ENCODE peak calls at places on chromosomes 2 and 18, in eight cellular contexts. Y is HCT116, I is K562, H is SK-N-SH, R is HepG2, L is H1, M is GM12878, Q is endothelial cell of umbilical vein. K is an unnamed sample.

GRCh38 chr2:218260742-218261423 is at the start of gene GPBAR1:
- DNase-seq in M (no peak), R (peak), L (no peak), Q (no peak), I (no peak), Y (no peak), H (no peak), K (no peak)

GRCh38 chr2:10303634-10304378 is 1.1 kb downstream of the HPCAL1 start:
- DNase-seq in L (no peak), R (peak), Y (no peak), M (no peak), I (peak), H (peak), Q (peak), K (no peak)

GRCh38 chr2:1366546-1367134 is 46.6 kb upstream of the TPO start:
- DNase-seq in I (no peak), R (no peak), Q (no peak), M (no peak), H (peak), Y (no peak), L (no peak), K (peak)

GRCh38 chr2:114127372-114127771 is 237.5 kb downstream of the ACTR3 start:
- DNase-seq in H (no peak), M (no peak), I (no peak), Q (no peak), L (no peak), Y (no peak), R (no peak), K (no peak)

GRCh38 chr18:35861367-35862114 is 110.9 kb upstream of the RMP24 start:
- DNase-seq in R (no peak), M (peak), L (no peak), Q (no peak), I (no peak), Y (no peak), H (no peak), K (no peak)

GRCh38 chr2:239546541-239546940 is 145.7 kb upstream of the HDAC4 start:
- DNase-seq in R (no peak), Y (no peak), H (no peak), L (no peak), M (no peak), Q (no peak), I (no peak), K (no peak)

GRCh38 chr2:234955091-234955511 is 3.3 kb downstream of the SH3BP4 start:
- DNase-seq in M (no peak), L (no peak), Q (no peak), Y (no peak), I (no peak), R (no peak), H (no peak), K (no peak)

GRCh38 chr2:74051504-74051903 is 66.8 kb downstream of the TET3 start:
- DNase-seq in M (no peak), Q (no peak), H (no peak), Y (no peak), L (no peak), R (no peak), I (no peak), K (no peak)

GRCh38 chr2:31302940-31303563 is 69.1 kb downstream of the EHD3 start:
- DNase-seq in Q (no peak), R (no peak), I (no peak), M (no peak), L (no peak), H (peak), Y (no peak), K (no peak)

GRCh38 chr2:133241231-133241575 is 327.1 kb downstream of the NCKAP5 start:
- DNase-seq in R (no peak), H (no peak), Q (no peak), Y (no peak), M (no peak), L (no peak), I (no peak), K (no peak)

GRCh38 chr2:120575966-120576365 is 159.7 kb upstream of the GLI2 start:
- DNase-seq in I (no peak), Y (no peak), H (no peak), R (no peak), Q (no peak), L (no peak), M (no peak), K (no peak)

GRCh38 chr18:45084207-45084606 is 403.5 kb downstream of the SETBP1 start:
- DNase-seq in I (no peak), H (no peak), Y (no peak), M (no peak), L (no peak), Q (no peak), R (no peak), K (no peak)

GRCh38 chr2:174004900-174005605 is 39.9 kb upstream of the SP3 start:
- DNase-seq in H (no peak), L (no peak), I (no peak), R (no peak), Y (no peak), Q (no peak), M (no peak), K (no peak)

GRCh38 chr2:69067866-69068265 is 54.9 kb downstream of the ANTXR1 start:
- DNase-seq in Q (no peak), I (no peak), L (no peak), H (no peak), R (no peak), Y (no peak), M (no peak), K (no peak)

GRCh38 chr18:67199993-67200617 is 316.4 kb downstream of the DSEL start:
- DNase-seq in R (peak), H (peak), M (peak), Q (peak), L (no peak), I (no peak), Y (peak), K (peak)

GRCh38 chr2:158753561-158754302 is 41.4 kb upstream of the DAPL1 start:
- DNase-seq in L (peak), R (peak), I (peak), Y (peak), H (peak), M (no peak), Q (peak), K (peak)

GRCh38 chr2:167114018-167114417 is 225.7 kb downstream of the XIRP2 start:
- DNase-seq in I (no peak), Y (no peak), L (no peak), R (no peak), H (no peak), Q (no peak), M (no peak), K (no peak)

GRCh38 chr2:200382883-200383282 is 76.4 kb downstream of the SPATS2L start:
- DNase-seq in M (no peak), H (no peak), Y (no peak), I (no peak), R (no peak), Q (no peak), L (no peak), K (no peak)

GRCh38 chr2:176174850-176175728 is 13.4 kb upstream of the HOXD1 start:
- DNase-seq in L (no peak), R (no peak), Y (no peak), M (no peak), Q (no peak), I (peak), H (no peak), K (peak)

GRCh38 chr2:240278661-240279060 is 138.2 kb upstream of the OTOS start:
- DNase-seq in Y (no peak), Q (no peak), I (no peak), M (no peak), R (no peak), H (no peak), L (no peak), K (no peak)

GRCh38 chr2:215912299-215912842 is 101.0 kb downstream of the MREG start:
- DNase-seq in H (no peak), Y (no peak), Q (no peak), M (no peak), R (no peak), I (no peak), L (no peak), K (no peak)

GRCh38 chr18:58226476-58226875 is 182.4 kb downstream of the NEDD4L start:
- DNase-seq in Y (no peak), I (no peak), Q (no peak), M (no peak), H (no peak), R (no peak), L (no peak), K (no peak)

GRCh38 chr2:97752342-97753334 is 39.3 kb downstream of the ZAP70 start:
- DNase-seq in Y (no peak), M (no peak), R (no peak), H (no peak), Q (no peak), L (no peak), I (no peak), K (no peak)

GRCh38 chr2:74252036-74252435 is 53.6 kb downstream of the MTHFD2 start:
- DNase-seq in H (no peak), Q (no peak), L (no peak), Y (no peak), I (no peak), M (no peak), R (no peak), K (no peak)

GRCh38 chr2:185291035-185291647 is 447.5 kb upstream of the FSIP2 start:
- DNase-seq in Y (peak), R (peak), Q (peak), M (no peak), I (no peak), H (no peak), L (peak), K (peak)

GRCh38 chr2:176999331-176999730 is 213.3 kb upstream of the HNRNPA3 start:
- DNase-seq in R (no peak), Q (no peak), I (no peak), H (no peak), Y (no peak), M (peak), L (no peak), K (peak)

GRCh38 chr2:229586746-229587705 is 127.3 kb downstream of the DNER start:
- DNase-seq in L (peak), M (no peak), R (peak), Q (peak), H (peak), I (peak), Y (peak), K (peak)

GRCh38 chr2:238103465-238104070 is 3.4 kb downstream of the ESPNL start:
- DNase-seq in R (no peak), H (no peak), L (no peak), I (no peak), Y (no peak), Q (no peak), M (no peak), K (no peak)

GRCh38 chr2:241965931-241966412 is 96.4 kb downstream of the RTP5 start:
- DNase-seq in H (no peak), Y (peak), M (peak), Q (peak), L (no peak), R (peak), I (peak), K (peak)

GRCh38 chr2:8623958-8624591 is 57.8 kb upstream of the ID2 start:
- DNase-seq in Q (no peak), I (no peak), Y (no peak), M (no peak), H (peak), R (no peak), L (no peak), K (no peak)

GRCh38 chr2:173280853-173281252 is 73.8 kb upstream of the CDCA7 start:
- DNase-seq in H (no peak), Q (no peak), Y (no peak), I (no peak), R (no peak), M (no peak), L (no peak), K (no peak)

GRCh38 chr18:30522288-30522929 is 520.1 kb downstream of the DSC3 start:
- DNase-seq in I (no peak), H (no peak), Y (no peak), M (no peak), Q (no peak), R (no peak), L (peak), K (no peak)

GRCh38 chr2:238082858-238083257 is 17.3 kb upstream of the ESPNL start:
- DNase-seq in L (no peak), R (no peak), H (no peak), I (no peak), M (no peak), Q (no peak), Y (no peak), K (no peak)

GRCh38 chr2:12642332-12642731 is 74.4 kb upstream of the TRIB2 start:
- DNase-seq in R (no peak), Q (no peak), M (no peak), I (no peak), L (no peak), Y (no peak), H (peak), K (no peak)
- H3K27ac ChIP-seq in R (no peak), Q (no peak), M (no peak), I (no peak), L (no peak), Y (no peak), H (no peak), K (no peak)

GRCh38 chr2:28635251-28635650 is 116.4 kb upstream of the PPP1CB start:
- DNase-seq in M (no peak), L (no peak), H (no peak), Q (peak), I (no peak), R (no peak), Y (no peak), K (no peak)
- H3K9ac ChIP-seq in M (no peak), L (no peak), H (no peak), Q (no peak), I (no peak), R (no peak), Y (no peak), K (no peak)

DNA sequence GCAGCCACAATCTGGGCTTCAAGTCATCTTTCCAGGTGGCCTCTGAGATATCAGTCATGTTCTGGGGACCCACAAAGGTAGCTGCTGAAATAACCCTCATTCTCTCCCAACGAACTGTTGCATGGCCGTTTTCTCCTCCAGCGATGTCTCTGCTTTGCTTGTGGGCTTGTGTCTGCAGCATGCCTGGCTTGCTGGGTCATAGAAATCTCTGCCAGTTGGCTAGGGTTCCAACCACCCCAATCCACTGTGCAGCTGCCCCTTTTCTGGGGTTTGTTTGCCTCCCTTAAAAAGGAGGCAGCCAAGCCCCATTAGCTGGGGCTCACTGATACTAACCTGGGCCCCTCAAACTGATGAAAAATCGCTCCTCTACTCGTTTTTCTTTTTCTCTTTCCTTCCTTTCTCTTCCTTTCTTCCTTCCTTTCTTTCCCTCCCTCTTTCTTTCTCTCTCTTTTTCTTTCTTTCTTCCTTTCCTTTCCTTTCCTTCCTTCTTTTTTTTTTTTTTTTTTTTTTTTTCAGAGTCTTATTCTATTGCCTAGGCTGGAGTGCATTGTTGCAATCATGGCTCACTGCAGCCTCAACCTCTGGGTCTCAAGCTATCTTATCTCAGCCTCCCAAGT is 680.0 kb downstream of the EPHA4 start:
- DNase-seq in M (no peak), Q (no peak), H (no peak), Y (no peak), R (no peak), L (no peak), I (no peak), K (no peak)
- TF ChIP-seq POLR2AphosphoS5 in M (no peak), Q (no peak), H (no peak), Y (no peak), R (no peak), L (no peak), I (no peak), K (no peak)

DNA sequence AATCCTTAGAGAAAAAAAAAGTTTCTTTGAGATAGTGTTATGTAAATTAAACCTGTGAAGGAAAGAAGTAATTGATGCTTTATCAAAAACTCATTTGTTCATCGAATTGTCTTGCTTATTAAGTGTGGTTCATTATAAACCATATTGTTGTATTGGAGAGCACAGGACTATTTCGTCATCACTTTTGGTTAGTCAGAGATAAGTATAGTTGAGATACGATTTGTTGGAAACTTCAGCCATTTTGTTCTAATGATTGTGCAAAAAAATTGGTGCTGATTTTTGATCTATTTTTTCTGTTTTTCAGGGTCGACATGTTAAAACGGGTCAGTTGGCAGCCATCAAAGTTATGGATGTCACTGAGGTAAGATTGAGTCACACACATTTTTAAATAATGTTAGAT is 92.9 kb downstream of the MAP4K4 start:
- DNase-seq in L (no peak), I (no peak), R (no peak), Y (no peak), H (no peak), M (no peak), Q (no peak), K (no peak)
- H3K27ac ChIP-seq in L (no peak), I (no peak), R (no peak), Y (no peak), H (peak), M (no peak), Q (no peak), K (peak)

GRCh38 chr2:209496586-209496982 is 72.7 kb downstream of the MAP2 start:
- DNase-seq in I (no peak), Q (peak), R (no peak), L (no peak), H (no peak), M (no peak), Y (no peak), K (no peak)
- H3K9ac ChIP-seq in I (no peak), Q (peak), R (no peak), L (no peak), H (no peak), M (no peak), Y (no peak), K (no peak)

GRCh38 chr18:12657048-12657848 is 659 bp downstream of the SPIRE1 start:
- DNase-seq in M (no peak), H (peak), R (no peak), L (no peak), I (peak), Y (no peak), Q (peak), K (no peak)

GRCh38 chr18:12659904-12660605 is 2.1 kb upstream of the SPIRE1 start:
- DNase-seq in Y (peak), L (no peak), M (no peak), R (peak), H (peak), Q (peak), I (peak), K (peak)

GRCh38 chr18:12654971-12655370 is 2.9 kb downstream of the SPIRE1 start:
- DNase-seq in R (no peak), L (no peak), I (no peak), M (no peak), Q (no peak), Y (no peak), H (no peak), K (no peak)

GRCh38 chr18:12656671-12657047 is 1.2 kb downstream of the SPIRE1 start:
- DNase-seq in L (no peak), M (no peak), I (no peak), H (peak), Y (no peak), Q (peak), R (no peak), K (no peak)

DNA sequence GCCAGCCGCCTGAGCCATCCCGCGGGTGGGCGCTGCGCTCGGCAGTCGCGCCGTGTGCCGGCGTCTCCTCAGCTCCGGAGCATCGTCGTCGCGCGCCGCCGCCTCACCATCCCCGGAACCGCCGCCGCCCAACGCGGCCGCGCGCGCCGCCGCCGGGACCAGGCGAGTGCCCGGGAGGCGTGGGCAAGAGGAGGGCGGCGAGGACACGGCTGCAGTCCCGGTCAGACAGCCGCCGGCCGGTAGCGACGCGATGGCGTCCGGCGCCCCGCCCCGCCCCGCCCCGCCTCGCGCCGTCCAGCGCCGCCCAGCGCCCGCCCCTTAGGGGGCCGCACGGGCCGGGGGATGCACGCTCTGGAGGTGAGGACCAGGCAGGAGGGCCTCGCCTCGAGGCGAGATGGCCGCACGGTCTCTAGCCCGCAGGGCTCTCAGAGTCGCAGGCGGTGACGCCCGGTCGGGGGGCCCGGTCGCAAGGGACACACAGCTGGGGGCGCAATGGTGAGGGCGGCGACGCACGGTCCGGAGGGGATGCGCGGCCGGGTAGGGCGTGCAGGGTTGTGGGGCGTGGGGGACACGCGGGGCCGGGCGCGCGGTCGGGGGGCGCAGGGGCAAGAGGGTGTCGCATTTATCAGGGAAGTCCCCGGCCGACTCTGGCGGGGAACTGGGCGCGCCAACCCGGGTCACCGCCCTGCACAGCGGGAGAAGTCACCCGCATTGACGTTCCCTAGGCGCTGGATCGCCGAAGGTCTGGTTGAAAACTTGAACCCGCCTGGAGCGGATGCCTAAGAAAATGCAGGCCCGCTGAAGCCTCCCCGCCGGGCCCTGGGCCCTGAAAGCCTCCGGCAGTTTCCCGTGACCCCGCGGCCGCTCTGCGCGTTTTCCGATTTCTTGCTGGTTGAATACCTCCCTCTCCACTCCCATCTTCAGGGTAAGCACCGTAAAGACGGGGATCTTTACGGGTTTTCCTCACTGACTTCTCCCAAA is at the start of gene SPIRE1:
- DNase-seq in I (peak), Q (peak), M (no peak), R (peak), L (no peak), Y (no peak), H (peak), K (no peak)
- TF ChIP-seq POLR2AphosphoS5 in I (no peak), Q (peak), M (no peak), R (no peak), L (no peak), Y (peak), H (peak), K (no peak)

GRCh38 chr2:20940481-20940795 is 103.4 kb downstream of the APOB start:
- DNase-seq in L (no peak), Q (no peak), I (no peak), M (no peak), R (no peak), Y (no peak), H (no peak), K (no peak)
- H3K27ac ChIP-seq in L (no peak), Q (no peak), I (no peak), M (no peak), R (no peak), Y (no peak), H (no peak), K (no peak)

DNA sequence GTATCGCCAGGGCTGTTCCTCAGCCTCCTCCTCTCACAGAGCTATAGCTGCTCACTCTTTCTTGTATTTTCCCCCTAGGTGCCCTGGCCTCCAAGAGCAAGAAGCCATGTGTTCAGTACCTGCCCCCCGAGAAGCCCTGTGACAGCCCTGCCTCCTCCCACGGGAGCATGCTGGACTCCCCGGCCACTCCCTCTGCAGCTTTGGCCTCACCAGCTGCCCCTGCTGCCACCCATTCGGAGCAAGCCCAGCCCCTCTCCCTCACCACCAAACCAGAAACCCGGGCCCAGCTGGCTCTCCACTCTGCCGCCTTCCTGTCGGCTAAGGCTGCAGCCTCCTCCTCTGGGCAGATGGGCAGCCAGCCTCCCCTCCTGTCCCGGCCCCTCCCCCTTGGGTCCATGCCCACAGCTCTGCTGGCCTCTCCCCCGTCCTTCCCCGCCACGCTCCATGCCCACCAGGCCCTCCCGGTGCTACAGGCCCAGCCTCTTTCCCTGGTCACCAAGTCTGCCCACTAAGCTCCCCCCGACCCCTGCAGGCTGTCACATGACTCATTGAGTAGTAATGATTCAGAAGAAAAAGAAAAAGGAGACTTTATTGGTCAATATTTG is 18.7 kb downstream of the TGOLN2 start:
- DNase-seq in H (peak), L (no peak), Y (no peak), M (no peak), I (no peak), Q (peak), R (peak), K (no peak)
- H3K9ac ChIP-seq in H (peak), L (no peak), Y (no peak), M (no peak), I (peak), Q (no peak), R (peak), K (no peak)